ENCODE peak calls at places on chromosomes 12 and 14, in seven cellular contexts. R is cardiac fibroblast, B is fibroblast of the aortic adventitia, V is HFF-Myc, I is left ventricle myocardium inferior, L is AG09309, T is AG04449. P is an unnamed sample.

GRCh38 chr12:67415473-67415872 is 146.3 kb downstream of the CAND1 start:
- DNase-seq in R (peak), B (peak), V (no peak), I (no peak), L (peak), T (no peak), P (no peak)

GRCh38 chr12:10082057-10082874 is 16.5 kb downstream of the CLEC1A start:
- DNase-seq in R (no peak), B (no peak), V (no peak), I (no peak), L (no peak), T (no peak), P (no peak)

GRCh38 chr12:76123301-76124212 is 39.1 kb upstream of the NAP1L1 start:
- DNase-seq in R (peak), B (peak), V (no peak), I (no peak), L (no peak), T (no peak), P (no peak)

GRCh38 chr12:107522692-107523477 is 162.7 kb upstream of the PWP1 start:
- DNase-seq in R (peak), B (no peak), V (no peak), I (no peak), L (no peak), T (no peak), P (no peak)

GRCh38 chr14:74979442-74980397 is 23.0 kb upstream of the EIF2B2 start:
- DNase-seq in R (no peak), B (peak), V (no peak), I (no peak), L (no peak), T (no peak), P (peak)

GRCh38 chr14:53470351-53471043 is 317.4 kb upstream of the DDHD1 start:
- DNase-seq in R (no peak), B (peak), V (no peak), I (peak), L (peak), T (no peak), P (peak)

GRCh38 chr12:51821423-51822260 is 26.9 kb downstream of the FIGNL2 start:
- DNase-seq in R (no peak), B (no peak), V (no peak), I (peak), L (no peak), T (no peak), P (no peak)

GRCh38 chr14:49972840-49973239 is 80.0 kb downstream of the ARF6 start:
- DNase-seq in R (peak), B (peak), V (peak), I (no peak), L (peak), T (no peak), P (peak)

GRCh38 chr14:54815016-54815415 is 87.6 kb downstream of the GCH1 start:
- DNase-seq in R (peak), B (peak), V (no peak), I (no peak), L (no peak), T (no peak), P (no peak)

DNA sequence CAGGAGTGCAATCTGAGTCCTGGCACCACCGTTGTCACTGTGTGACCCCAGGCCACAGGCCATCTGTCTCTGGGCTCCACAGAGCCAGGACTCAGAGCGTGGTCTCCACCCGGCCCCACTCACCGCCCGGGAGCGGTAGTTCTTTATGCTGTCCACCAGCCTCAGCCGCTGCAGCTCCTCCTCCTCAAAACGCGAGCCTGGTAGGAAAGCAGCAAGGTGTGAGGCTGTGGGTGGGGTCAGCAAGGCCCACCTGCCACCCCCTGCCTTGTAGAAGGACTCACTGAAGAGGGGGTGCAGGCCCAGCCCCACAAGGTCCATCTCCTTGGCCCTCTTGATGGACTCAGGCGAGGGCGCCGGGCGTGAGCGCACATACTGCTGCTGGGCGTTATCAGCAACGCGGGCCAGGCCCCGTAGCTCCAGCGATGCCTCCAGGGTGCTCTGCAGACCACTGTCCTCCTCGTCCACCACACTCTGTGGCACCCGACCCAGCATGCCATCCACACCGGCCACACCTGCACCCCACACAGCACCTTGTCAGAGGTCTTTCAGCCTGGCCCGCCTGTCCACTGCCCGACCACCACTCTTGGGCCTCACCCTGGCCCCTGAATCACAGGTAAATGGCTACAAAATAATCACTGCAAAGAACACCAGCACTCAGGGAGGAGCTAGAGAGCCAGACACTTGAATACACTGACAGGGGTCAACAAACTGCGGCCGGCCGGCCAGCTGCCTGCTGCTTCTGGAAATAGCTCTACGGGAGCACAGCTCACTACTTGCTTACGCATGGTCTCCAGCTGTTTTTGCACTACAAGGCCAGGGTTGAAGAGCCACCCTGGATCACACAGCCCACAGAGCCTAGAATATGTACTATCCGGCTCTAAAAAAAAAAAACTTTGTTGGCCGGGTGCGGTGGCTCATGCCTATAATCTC is 16.3 kb downstream of the CFAP73 start:
- DNase-seq in R (no peak), B (no peak), V (no peak), I (no peak), L (no peak), T (no peak), P (no peak)
- H3K4me3 ChIP-seq in R (no peak), B (no peak), V (no peak), I (no peak), L (no peak), T (no peak), P (no peak)

DNA sequence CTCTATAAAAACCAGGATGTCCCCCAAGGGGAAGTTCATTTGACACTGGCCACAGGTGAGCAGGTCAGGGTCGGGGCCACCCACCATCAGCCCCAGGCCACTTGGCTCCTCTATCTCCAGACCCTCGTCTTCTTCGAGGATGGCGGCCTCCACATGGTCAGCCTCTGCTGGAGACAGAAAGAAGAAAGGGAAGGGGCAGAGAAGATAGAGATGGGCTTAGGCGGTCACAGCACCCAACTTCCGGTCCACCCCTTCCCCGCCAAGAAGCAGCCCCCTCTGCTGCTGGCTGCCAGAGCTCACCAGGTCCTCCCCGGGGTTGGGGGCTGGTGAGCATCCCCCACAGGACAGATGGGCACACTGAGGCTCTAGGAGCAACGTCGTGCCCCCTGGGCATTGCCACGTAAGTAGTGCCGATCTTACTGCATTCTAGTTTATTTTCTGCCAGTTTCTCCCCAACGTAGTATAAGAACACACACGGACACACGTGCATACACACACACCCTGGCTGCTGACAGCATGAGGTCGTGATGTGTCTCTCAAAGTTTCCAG is 14.2 kb downstream of the BCL11B start:
- DNase-seq in R (no peak), B (no peak), V (no peak), I (no peak), L (no peak), T (no peak), P (no peak)
- H3K4me3 ChIP-seq in R (no peak), B (no peak), V (no peak), I (no peak), L (no peak), T (no peak), P (no peak)

GRCh38 chr12:7061138-7061537 is 620 bp downstream of the C1S start:
- DNase-seq in R (no peak), B (peak), V (no peak), I (no peak), L (no peak), T (no peak), P (no peak)

GRCh38 chr12:7059780-7060179 is 738 bp upstream of the C1S start:
- DNase-seq in R (no peak), B (no peak), V (no peak), I (no peak), L (no peak), T (no peak), P (no peak)

GRCh38 chr12:7058850-7059249 is 1.7 kb upstream of the C1S start:
- DNase-seq in R (no peak), B (no peak), V (no peak), I (no peak), L (no peak), T (no peak), P (no peak)

GRCh38 chr12:7060353-7060954 is at the start of gene C1S:
- DNase-seq in R (peak), B (peak), V (peak), I (peak), L (peak), T (peak), P (peak)

GRCh38 chr12:7061596-7061995 is 1.1 kb downstream of the C1S start:
- DNase-seq in R (no peak), B (no peak), V (no peak), I (no peak), L (no peak), T (no peak), P (no peak)
- H3K4me3 ChIP-seq in R (peak), B (peak), V (no peak), I (peak), L (peak), T (no peak), P (no peak)

GRCh38 chr12:122725452-122725851 is 5.2 kb downstream of the HCAR1 start:
- DNase-seq in R (no peak), B (no peak), V (no peak), I (no peak), L (no peak), T (no peak), P (no peak)
- H3K4me3 ChIP-seq in R (no peak), B (no peak), V (no peak), I (no peak), L (no peak), T (no peak), P (no peak)

GRCh38 chr12:18751866-18752265 is 13.9 kb downstream of the CAPZA3 start:
- DNase-seq in R (no peak), B (no peak), V (no peak), I (no peak), L (no peak), T (no peak), P (no peak)
- H3K4me3 ChIP-seq in R (no peak), B (no peak), V (no peak), I (no peak), L (no peak), T (no peak), P (no peak)

GRCh38 chr14:83611906-83612305 is 1918.0 kb upstream of the FLRT2 start:
- DNase-seq in R (no peak), B (no peak), V (no peak), I (no peak), L (no peak), T (no peak), P (no peak)

GRCh38 chr14:83607682-83608081 is 1922.3 kb upstream of the FLRT2 start:
- DNase-seq in R (no peak), B (no peak), V (no peak), I (no peak), L (no peak), T (no peak), P (no peak)
- H3K4me3 ChIP-seq in R (no peak), B (no peak), V (no peak), I (no peak), L (no peak), T (no peak), P (no peak)

P was measured in skeletal muscle cell.